ENCODE peak calls at places on chromosomes 12 and 14, in eight cellular contexts. D, W, A, R, G, X, C and S are unnamed samples. For H3K4me1, the result is how much of the 10 kb centered on the place peaks cover.

GRCh38 chr12:131273291-131273845 is 319.7 kb downstream of the ADGRD1 start:
- DNase-seq in D (no peak), W (no peak), A (no peak), R (no peak), G (no peak), X (no peak), C (no peak), S (no peak)

GRCh38 chr12:64680235-64680634 is 69.9 kb downstream of the RASSF3 start:
- DNase-seq in D (no peak), W (no peak), A (no peak), R (peak), G (peak), X (no peak), C (no peak), S (no peak)

GRCh38 chr14:93715279-93715927 is 72.9 kb downstream of the PRIMA1 start:
- DNase-seq in D (no peak), W (no peak), A (no peak), R (peak), G (no peak), X (no peak), C (no peak), S (no peak)

GRCh38 chr14:77248666-77249065 is 22.3 kb downstream of the NGB start:
- DNase-seq in D (no peak), W (no peak), A (no peak), R (no peak), G (no peak), X (no peak), C (no peak), S (no peak)

GRCh38 chr12:7444537-7444936 is 584 bp upstream of the CD163L1 start:
- DNase-seq in D (no peak), W (no peak), A (no peak), R (no peak), G (no peak), X (no peak), C (no peak), S (no peak)

GRCh38 chr14:100476012-100476822 is 111.0 kb downstream of the BEGAIN start:
- DNase-seq in D (no peak), W (peak), A (peak), R (peak), G (peak), X (no peak), C (peak), S (no peak)

GRCh38 chr14:26255213-26255612 is 342.6 kb downstream of the NOVA1 start:
- DNase-seq in D (peak), W (no peak), A (peak), R (no peak), G (no peak), X (no peak), C (peak), S (peak)

GRCh38 chr14:68336165-68336564 is 456.7 kb downstream of the ZFP36L1 start:
- DNase-seq in D (no peak), W (no peak), A (no peak), R (no peak), G (no peak), X (no peak), C (no peak), S (no peak)

GRCh38 chr14:102182190-102182589 is 42.5 kb downstream of the WDR20 start:
- DNase-seq in D (no peak), W (no peak), A (peak), R (no peak), G (no peak), X (no peak), C (no peak), S (no peak)

GRCh38 chr14:103137721-103138482 is 14.6 kb downstream of the TNFAIP2 start:
- DNase-seq in D (no peak), W (no peak), A (no peak), R (no peak), G (no peak), X (no peak), C (no peak), S (no peak)

GRCh38 chr12:84550518-84550917 is 362.1 kb downstream of the SLC6A15 start:
- DNase-seq in D (no peak), W (no peak), A (no peak), R (no peak), G (no peak), X (no peak), C (no peak), S (no peak)

GRCh38 chr14:89576132-89576923 is 159.3 kb upstream of the FOXN3 start:
- DNase-seq in D (no peak), W (no peak), A (no peak), R (no peak), G (no peak), X (no peak), C (peak), S (no peak)

GRCh38 chr12:89525002-89525823 is 617 bp upstream of the GALNT4 start:
- DNase-seq in D (peak), W (no peak), A (peak), R (peak), G (peak), X (peak), C (peak), S (peak)

GRCh38 chr12:73210574-73211204 is 938.5 kb downstream of the TRHDE start:
- DNase-seq in D (no peak), W (no peak), A (no peak), R (no peak), G (no peak), X (no peak), C (no peak), S (no peak)

GRCh38 chr14:87461704-87462103 is 531.3 kb downstream of the GALC start:
- DNase-seq in D (no peak), W (no peak), A (no peak), R (no peak), G (no peak), X (no peak), C (peak), S (no peak)

GRCh38 chr14:93332032-93332852 is 594 bp downstream of the BTBD7 start:
- DNase-seq in D (no peak), W (no peak), A (peak), R (peak), G (peak), X (peak), C (peak), S (peak)

GRCh38 chr12:132689227-132689626 is 1.8 kb downstream of the PXMP2 start:
- DNase-seq in D (no peak), W (no peak), A (no peak), R (peak), G (peak), X (no peak), C (no peak), S (peak)

GRCh38 chr12:100359822-100360221 is 2.9 kb downstream of the SLC17A8 start:
- DNase-seq in D (no peak), W (no peak), A (peak), R (no peak), G (no peak), X (no peak), C (no peak), S (no peak)

GRCh38 chr14:75636100-75636692 is 24.5 kb downstream of the ERG28 start:
- DNase-seq in D (no peak), W (no peak), A (peak), R (no peak), G (no peak), X (no peak), C (peak), S (no peak)

GRCh38 chr14:68312884-68313725 is 479.8 kb downstream of the ZFP36L1 start:
- DNase-seq in D (no peak), W (no peak), A (no peak), R (no peak), G (no peak), X (no peak), C (no peak), S (no peak)

GRCh38 chr14:91398192-91398591 is 19.4 kb downstream of the CCDC88C start:
- DNase-seq in D (no peak), W (no peak), A (no peak), R (no peak), G (no peak), X (no peak), C (no peak), S (no peak)

GRCh38 chr14:91396959-91397815 is 20.4 kb downstream of the CCDC88C start:
- DNase-seq in D (no peak), W (no peak), A (no peak), R (peak), G (no peak), X (peak), C (no peak), S (no peak)

GRCh38 chr14:91395466-91395865 is 22.2 kb downstream of the CCDC88C start:
- DNase-seq in D (no peak), W (no peak), A (no peak), R (no peak), G (no peak), X (no peak), C (no peak), S (no peak)

GRCh38 chr14:91394105-91395081 is 23.2 kb downstream of the CCDC88C start:
- DNase-seq in D (no peak), W (no peak), A (no peak), R (no peak), G (no peak), X (no peak), C (peak), S (no peak)

DNA sequence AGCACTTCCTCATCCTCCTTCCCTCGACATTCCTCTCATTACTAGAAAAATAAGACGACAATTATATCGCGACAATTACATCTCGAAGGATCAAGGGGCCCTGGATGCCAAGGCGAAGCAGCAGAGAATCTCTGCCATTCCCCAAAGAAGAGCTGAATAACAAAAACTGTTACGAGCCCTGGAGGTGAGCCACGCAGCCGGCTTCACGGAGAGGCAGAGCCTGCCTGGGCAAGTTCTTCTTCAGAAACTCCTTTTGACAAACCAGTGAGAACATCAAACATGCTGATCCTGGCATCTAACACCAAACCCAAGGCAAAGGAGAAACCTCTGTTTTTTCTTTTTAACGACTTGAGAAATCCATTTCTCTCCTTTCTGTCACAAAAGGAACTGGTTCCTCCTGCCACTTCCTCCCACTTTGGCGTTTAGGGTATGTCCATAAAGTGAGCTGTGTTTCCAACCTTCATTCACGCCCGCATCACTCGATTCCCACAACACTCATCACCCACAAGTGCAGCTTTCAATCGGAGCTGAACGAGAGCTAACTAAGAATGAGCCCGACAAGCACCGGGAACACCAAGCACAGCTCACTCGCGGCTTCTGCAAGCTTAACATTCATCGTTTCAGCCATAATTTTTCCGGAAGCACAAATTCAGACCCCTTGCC is 21.5 kb downstream of the CCDC88C start:
- DNase-seq in D (no peak), W (no peak), A (no peak), R (no peak), G (no peak), X (no peak), C (no peak), S (no peak)
- H3K4me1 ChIP-seq in D (under half), W (under half), A (under half), R (under half), G (under half), X (half or more), C (under half), S (under half)

GRCh38 chr14:97413991-97414717 is 617.0 kb downstream of the VRK1 start:
- DNase-seq in D (no peak), W (no peak), A (no peak), R (no peak), G (no peak), X (no peak), C (peak), S (no peak)
- H3K4me3 ChIP-seq in D (no peak), W (no peak), A (no peak), R (no peak), G (no peak), X (no peak), C (no peak), S (no peak)

GRCh38 chr12:52285172-52285745 is 6.1 kb downstream of the KRT81 start:
- DNase-seq in D (no peak), W (no peak), A (peak), R (no peak), G (no peak), X (no peak), C (no peak), S (no peak)
- H3K4me1 ChIP-seq in D (under half), W (under half), A (under half), R (under half), G (under half), X (under half), C (under half), S (under half)

DNA sequence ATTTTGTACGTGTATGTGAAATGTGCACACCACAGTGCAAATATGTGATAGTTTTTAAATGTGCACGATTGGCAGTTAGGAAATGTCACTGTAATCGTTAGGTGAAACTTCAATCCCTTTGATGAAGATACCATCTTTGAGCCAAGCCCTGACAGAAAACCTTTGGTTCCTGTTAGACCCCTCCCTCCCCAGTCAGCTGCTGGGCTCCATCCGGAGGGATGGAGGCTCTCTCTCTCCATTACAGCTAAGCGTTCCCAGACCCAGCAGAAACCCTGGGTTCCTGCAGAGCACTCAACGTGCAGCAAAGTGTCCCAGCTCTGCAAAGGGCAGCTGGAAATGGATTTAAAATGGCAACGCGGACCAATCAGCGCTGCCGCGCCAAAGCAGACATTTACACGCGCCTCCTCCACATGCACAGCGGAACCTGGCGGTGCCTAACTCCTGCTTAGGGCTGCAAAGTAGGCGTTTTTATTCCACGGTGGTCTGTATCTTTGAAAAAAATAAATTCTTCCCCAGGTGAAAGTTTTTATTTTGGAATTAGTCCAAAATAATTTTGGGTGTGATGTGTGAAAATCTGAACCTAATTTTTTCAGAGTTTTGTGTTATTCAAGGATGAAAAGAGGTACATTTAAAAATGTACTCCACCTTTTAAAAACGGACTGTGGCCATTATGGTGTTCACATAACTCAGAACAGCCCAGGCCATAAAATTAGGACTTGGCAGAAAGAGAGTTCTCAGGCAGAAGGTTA is 1.4 kb upstream of the HMGA2 start:
- DNase-seq in D (no peak), W (peak), A (peak), R (peak), G (no peak), X (peak), C (peak), S (peak)
- H3K4me3 ChIP-seq in D (no peak), W (peak), A (peak), R (peak), G (no peak), X (no peak), C (peak), S (peak)